ENCODE peak calls at places on chromosomes 5 and 9, in ten cellular contexts. B, H, W, M, I, X, K, D, F and S are unnamed samples.

GRCh38 chr5:99771296-99771695 is 763.9 kb upstream of the FAM174A start:
- DNase-seq in B (no peak), H (no peak), W (no peak), M (no peak), I (no peak), X (no peak), K (no peak), D (no peak), F (no peak), S (no peak)

GRCh38 chr5:137217599-137218200 is 281.4 kb downstream of the SPOCK1 start:
- DNase-seq in B (no peak), H (no peak), W (no peak), M (no peak), I (no peak), X (no peak), K (no peak), D (peak), F (no peak), S (no peak)

GRCh38 chr5:129399069-129399468 is 61.0 kb upstream of the ADAMTS19 start:
- DNase-seq in B (no peak), H (no peak), W (no peak), M (no peak), I (no peak), X (no peak), K (no peak), D (no peak), F (no peak), S (no peak)

GRCh38 chr5:181258576-181258975 is 2.4 kb downstream of the TRIM52 start:
- DNase-seq in B (no peak), H (no peak), W (no peak), M (no peak), I (no peak), X (no peak), K (no peak), D (no peak), F (no peak), S (no peak)

GRCh38 chr9:97737429-97737828 is 40.3 kb upstream of the XPA start:
- DNase-seq in B (no peak), H (no peak), W (no peak), M (no peak), I (peak), X (no peak), K (no peak), D (peak), F (no peak), S (no peak)

GRCh38 chr5:58260243-58260642 is 199.6 kb downstream of the PLK2 start:
- DNase-seq in B (no peak), H (no peak), W (no peak), M (no peak), I (no peak), X (no peak), K (no peak), D (no peak), F (no peak), S (no peak)

GRCh38 chr5:150757087-150757649 is 1.6 kb downstream of the DCTN4 start:
- DNase-seq in B (no peak), H (no peak), W (no peak), M (no peak), I (no peak), X (no peak), K (no peak), D (no peak), F (no peak), S (no peak)

GRCh38 chr5:157761690-157762611 is 18.4 kb downstream of the LSM11 start:
- DNase-seq in B (no peak), H (no peak), W (no peak), M (peak), I (peak), X (peak), K (no peak), D (peak), F (no peak), S (no peak)

GRCh38 chr5:73591698-73592501 is 26.4 kb downstream of the UTP15 start:
- DNase-seq in B (no peak), H (no peak), W (no peak), M (no peak), I (no peak), X (no peak), K (no peak), D (peak), F (no peak), S (no peak)

GRCh38 chr9:133591985-133592384 is 17.2 kb downstream of the FAM163B start:
- DNase-seq in B (no peak), H (no peak), W (no peak), M (no peak), I (no peak), X (no peak), K (no peak), D (no peak), F (no peak), S (no peak)

GRCh38 chr9:104775574-104775936 is 11.6 kb downstream of the NIPSNAP3B start:
- DNase-seq in B (no peak), H (no peak), W (no peak), M (no peak), I (no peak), X (no peak), K (no peak), D (no peak), F (no peak), S (no peak)

GRCh38 chr9:120978987-120979386 is 52.4 kb upstream of the TRAF1 start:
- DNase-seq in B (no peak), H (no peak), W (no peak), M (no peak), I (no peak), X (no peak), K (no peak), D (no peak), F (no peak), S (no peak)

GRCh38 chr5:4643190-4643589 is 496.9 kb upstream of the ADAMTS16 start:
- DNase-seq in B (no peak), H (no peak), W (no peak), M (no peak), I (no peak), X (no peak), K (no peak), D (no peak), F (no peak), S (no peak)

GRCh38 chr5:145825751-145826180 is 9.4 kb downstream of the PRELID2 start:
- DNase-seq in B (no peak), H (no peak), W (no peak), M (peak), I (peak), X (peak), K (no peak), D (peak), F (no peak), S (no peak)

GRCh38 chr5:68432682-68433081 is 217.1 kb downstream of the PIK3R1 start:
- DNase-seq in B (no peak), H (no peak), W (no peak), M (no peak), I (no peak), X (no peak), K (no peak), D (no peak), F (no peak), S (no peak)

GRCh38 chr9:27377811-27378345 is 80.9 kb upstream of the EQTN start:
- DNase-seq in B (no peak), H (no peak), W (no peak), M (no peak), I (no peak), X (no peak), K (no peak), D (no peak), F (no peak), S (no peak)

GRCh38 chr9:23380821-23381220 is 445.2 kb downstream of the ELAVL2 start:
- DNase-seq in B (no peak), H (no peak), W (no peak), M (no peak), I (no peak), X (no peak), K (no peak), D (no peak), F (no peak), S (no peak)

GRCh38 chr5:8842906-8843590 is 702.8 kb downstream of the SEMA5A start:
- DNase-seq in B (no peak), H (no peak), W (peak), M (peak), I (peak), X (peak), K (no peak), D (peak), F (no peak), S (no peak)

GRCh38 chr5:67266654-67267350 is 70.2 kb upstream of the CD180 start:
- DNase-seq in B (no peak), H (no peak), W (no peak), M (no peak), I (no peak), X (no peak), K (no peak), D (no peak), F (no peak), S (no peak)

GRCh38 chr5:32261198-32261597 is 51.5 kb downstream of the MTMR12 start:
- DNase-seq in B (no peak), H (no peak), W (no peak), M (no peak), I (no peak), X (no peak), K (no peak), D (peak), F (no peak), S (no peak)

GRCh38 chr9:108083160-108083559 is 593.6 kb upstream of the KLF4 start:
- DNase-seq in B (no peak), H (no peak), W (no peak), M (no peak), I (peak), X (no peak), K (no peak), D (no peak), F (no peak), S (no peak)

GRCh38 chr5:173268750-173269580 is 34.0 kb upstream of the NKX2-5 start:
- DNase-seq in B (no peak), H (no peak), W (no peak), M (no peak), I (no peak), X (no peak), K (no peak), D (no peak), F (no peak), S (no peak)

GRCh38 chr9:112755059-112755458 is 4.5 kb downstream of the SNX30 start:
- DNase-seq in B (no peak), H (no peak), W (no peak), M (peak), I (no peak), X (no peak), K (no peak), D (no peak), F (no peak), S (no peak)

GRCh38 chr9:138069731-138070456 is 192.3 kb downstream of the CACNA1B start:
- DNase-seq in B (peak), H (no peak), W (no peak), M (no peak), I (peak), X (no peak), K (no peak), D (no peak), F (peak), S (no peak)

GRCh38 chr9:71975833-71976232 is 64.4 kb downstream of the C9orf85 start:
- DNase-seq in B (no peak), H (no peak), W (no peak), M (no peak), I (no peak), X (no peak), K (no peak), D (peak), F (no peak), S (no peak)

GRCh38 chr9:87663556-87663955 is 62.4 kb upstream of the CTSL start:
- DNase-seq in B (no peak), H (no peak), W (no peak), M (no peak), I (no peak), X (no peak), K (peak), D (no peak), F (peak), S (no peak)

GRCh38 chr5:83029912-83030311 is 47.3 kb downstream of the TMEM167A start:
- DNase-seq in B (no peak), H (no peak), W (no peak), M (no peak), I (no peak), X (no peak), K (no peak), D (peak), F (no peak), S (no peak)

GRCh38 chr5:178237431-178238312 is 5.1 kb upstream of the PHYKPL start:
- DNase-seq in B (no peak), H (no peak), W (no peak), M (no peak), I (no peak), X (no peak), K (no peak), D (peak), F (no peak), S (no peak)

GRCh38 chr9:19154135-19154612 is 26.9 kb upstream of the PLIN2 start:
- DNase-seq in B (no peak), H (no peak), W (no peak), M (peak), I (no peak), X (no peak), K (peak), D (peak), F (no peak), S (no peak)

GRCh38 chr5:42950466-42951168 is 89.5 kb downstream of the ANXA2R start:
- DNase-seq in B (peak), H (peak), W (no peak), M (peak), I (no peak), X (no peak), K (peak), D (peak), F (peak), S (no peak)

GRCh38 chr9:13295556-13295955 is 16.1 kb upstream of the MPDZ start:
- DNase-seq in B (no peak), H (no peak), W (no peak), M (no peak), I (peak), X (no peak), K (no peak), D (peak), F (no peak), S (no peak)

GRCh38 chr9:137256362-137256761 is 1.2 kb downstream of the NELFB start:
- DNase-seq in B (no peak), H (no peak), W (no peak), M (no peak), I (no peak), X (no peak), K (no peak), D (no peak), F (no peak), S (no peak)

GRCh38 chr9:94160594-94161501 is 76.6 kb downstream of the PTPDC1 start:
- DNase-seq in B (no peak), H (no peak), W (no peak), M (no peak), I (no peak), X (no peak), K (no peak), D (no peak), F (no peak), S (no peak)

GRCh38 chr5:56211298-56211865 is 21.7 kb downstream of the ANKRD55 start:
- DNase-seq in B (no peak), H (no peak), W (no peak), M (no peak), I (peak), X (no peak), K (no peak), D (peak), F (no peak), S (no peak)

GRCh38 chr5:153523196-153523595 is 32.7 kb downstream of the GRIA1 start:
- DNase-seq in B (no peak), H (no peak), W (no peak), M (no peak), I (no peak), X (no peak), K (no peak), D (peak), F (no peak), S (no peak)

GRCh38 chr9:73179594-73179993 is 27.9 kb downstream of the ANXA1 start:
- DNase-seq in B (no peak), H (no peak), W (no peak), M (no peak), I (peak), X (no peak), K (no peak), D (peak), F (no peak), S (no peak)

GRCh38 chr9:19379697-19380046 is 364 bp downstream of the RPS6 start:
- DNase-seq in B (peak), H (peak), W (peak), M (no peak), I (peak), X (no peak), K (no peak), D (peak), F (no peak), S (no peak)

GRCh38 chr9:19946446-19947109 is 157.7 kb upstream of the SLC24A2 start:
- DNase-seq in B (no peak), H (no peak), W (no peak), M (no peak), I (peak), X (peak), K (no peak), D (peak), F (no peak), S (no peak)

GRCh38 chr5:73899055-73899454 is 273.1 kb downstream of the ARHGEF28 start:
- DNase-seq in B (no peak), H (no peak), W (no peak), M (no peak), I (no peak), X (no peak), K (no peak), D (no peak), F (no peak), S (no peak)

GRCh38 chr9:79263666-79264460 is 307.9 kb upstream of the TLE4 start:
- DNase-seq in B (no peak), H (no peak), W (no peak), M (peak), I (no peak), X (no peak), K (no peak), D (peak), F (no peak), S (no peak)